ENCODE peak calls at places on chromosomes 16 and 17, in four cellular contexts. Z is WTC11, J is GM12878, U is HepG2. C is an unnamed sample.

GRCh38 chr17:10119203-10120112 is 78.9 kb downstream of the GAS7 start:
- DNase-seq in U (no peak), J (peak), Z (no peak), C (no peak)

GRCh38 chr16:85421338-85422123 is 191.6 kb upstream of the GSE1 start:
- DNase-seq in J (no peak), Z (peak), U (no peak), C (no peak)

GRCh38 chr16:57544129-57544653 is 1.7 kb downstream of the ADGRG5 start:
- DNase-seq in J (peak), Z (no peak), U (no peak), C (peak)

GRCh38 chr17:82528484-82529265 is 9.1 kb downstream of the FOXK2 start:
- DNase-seq in U (no peak), Z (no peak), J (no peak), C (no peak)

GRCh38 chr17:4800462-4801185 is 1.5 kb downstream of the C17orf114 start:
- DNase-seq in J (no peak), U (no peak), Z (no peak), C (no peak)

GRCh38 chr17:72733619-72734282 is 358.7 kb downstream of the SLC39A11 start:
- DNase-seq in J (no peak), U (peak), Z (no peak), C (no peak)

GRCh38 chr17:76076765-76077581 is 2.0 kb upstream of the ZACN start:
- DNase-seq in J (no peak), U (no peak), Z (peak), C (no peak)

GRCh38 chr17:50153650-50154575 is 3.4 kb upstream of the PPP1R9B start:
- DNase-seq in Z (no peak), J (no peak), U (no peak), C (peak)

GRCh38 chr17:64158411-64158810 is 28.5 kb upstream of the ERN1 start:
- DNase-seq in U (no peak), J (no peak), Z (no peak), C (no peak)

GRCh38 chr16:85464342-85465305 is 148.5 kb upstream of the GSE1 start:
- DNase-seq in U (no peak), J (no peak), Z (no peak), C (no peak)

GRCh38 chr17:80724723-80725388 is 180.2 kb downstream of the RPTOR start:
- DNase-seq in U (no peak), J (no peak), Z (no peak), C (no peak)

GRCh38 chr17:74499992-74500391 is 31.3 kb downstream of the CD300LB start:
- DNase-seq in U (no peak), Z (no peak), J (no peak), C (peak)

GRCh38 chr16:12547608-12547922 is 256.1 kb downstream of the CPPED1 start:
- DNase-seq in J (no peak), Z (no peak), U (no peak), C (no peak)

GRCh38 chr16:30876867-30877266 is 17.0 kb downstream of the BCL7C start:
- DNase-seq in Z (peak), J (no peak), U (peak), C (peak)

GRCh38 chr17:16108858-16109257 is 106.5 kb downstream of the NCOR1 start:
- DNase-seq in J (no peak), U (no peak), Z (no peak), C (no peak)
- TF ChIP-seq TCF7 in J (no peak), U (no peak), Z (no peak), C (no peak)

GRCh38 chr16:47013172-47013571 is 39.7 kb upstream of the DNAJA2 start:
- DNase-seq in J (no peak), U (no peak), Z (no peak), C (no peak)
- TF ChIP-seq CTCF in J (no peak), U (no peak), Z (no peak), C (no peak)

GRCh38 chr16:4831616-4832015 is 15.5 kb downstream of the GLYR1 start:
- DNase-seq in U (no peak), J (no peak), Z (no peak), C (no peak)

GRCh38 chr16:4826980-4827379 is 20.1 kb downstream of the GLYR1 start:
- DNase-seq in U (no peak), Z (no peak), J (no peak), C (no peak)

GRCh38 chr16:4830408-4830807 is 16.7 kb downstream of the GLYR1 start:
- DNase-seq in J (no peak), U (no peak), Z (no peak), C (no peak)

GRCh38 chr16:4825196-4825595 is 21.9 kb downstream of the GLYR1 start:
- DNase-seq in U (no peak), J (no peak), Z (no peak), C (no peak)

GRCh38 chr16:4828567-4829320 is 18.3 kb downstream of the GLYR1 start:
- DNase-seq in J (no peak), Z (no peak), U (no peak), C (no peak)
- TF ChIP-seq TCF7 in J (no peak), Z (no peak), U (no peak), C (no peak)

GRCh38 chr17:67377727-67378443 is 804 bp downstream of the PITPNC1 start:
- DNase-seq in Z (peak), J (no peak), U (no peak), C (peak)
- TF ChIP-seq CTCF in Z (no peak), J (peak), U (peak), C (peak)

GRCh38 chr16:88886311-88886914 is 20.0 kb upstream of the PABPN1L start:
- DNase-seq in J (no peak), U (no peak), Z (no peak), C (no peak)

GRCh38 chr16:88888057-88888777 is 21.8 kb upstream of the PABPN1L start:
- DNase-seq in J (peak), U (no peak), Z (no peak), C (no peak)

GRCh38 chr16:88886915-88887521 is 20.6 kb upstream of the PABPN1L start:
- DNase-seq in Z (no peak), J (no peak), U (no peak), C (no peak)

GRCh38 chr16:88891083-88891482 is 24.6 kb upstream of the PABPN1L start:
- DNase-seq in J (no peak), U (no peak), Z (no peak), C (no peak)

GRCh38 chr16:88888778-88889387 is 22.4 kb upstream of the PABPN1L start:
- DNase-seq in Z (no peak), U (no peak), J (no peak), C (peak)
- TF ChIP-seq TCF7 in Z (no peak), U (no peak), J (no peak), C (no peak)